ENCODE peak calls at places on chromosomes 12 and 14, in five cellular contexts. D, A, X, L and J are unnamed samples.

GRCh38 chr12:65464930-65465329 is 186.4 kb downstream of the MSRB3 start:
- DNase-seq in D (no peak), X (peak; percentile 96), A (no peak), L (no peak), J (no peak)

GRCh38 chr12:108371801-108372344 is 32.8 kb upstream of the CMKLR1 start:
- DNase-seq in D (no peak), L (no peak), A (no peak), X (peak; percentile 47), J (no peak)

GRCh38 chr14:63972323-63972932 is 119.6 kb downstream of the SYNE2 start:
- DNase-seq in A (no peak), X (no peak), D (no peak), L (no peak), J (no peak)

GRCh38 chr12:103326190-103326589 is 169.6 kb downstream of the C12orf42 start:
- DNase-seq in X (no peak), L (no peak), D (peak; percentile 4), A (peak; percentile 43), J (peak; percentile 65)

GRCh38 chr12:46209914-46210834 is 58.7 kb downstream of the SLC38A1 start:
- DNase-seq in L (no peak), X (no peak), A (no peak), D (no peak), J (peak; percentile 39)

GRCh38 chr14:64942531-64943111 is at the start of gene GPX2:
- DNase-seq in X (no peak), A (no peak), L (no peak), D (no peak), J (peak; percentile 69)

GRCh38 chr12:2582631-2583616 is 211.8 kb upstream of the FKBP4 start:
- DNase-seq in A (peak; percentile 82), D (peak; percentile 60), X (peak; percentile 36), L (peak; percentile 89), J (peak; percentile 52)

GRCh38 chr12:32535260-32535999 is 136.1 kb downstream of the FGD4 start:
- DNase-seq in A (peak; percentile 61), L (no peak), D (no peak), X (peak; percentile 69), J (peak; percentile 33)

DNA sequence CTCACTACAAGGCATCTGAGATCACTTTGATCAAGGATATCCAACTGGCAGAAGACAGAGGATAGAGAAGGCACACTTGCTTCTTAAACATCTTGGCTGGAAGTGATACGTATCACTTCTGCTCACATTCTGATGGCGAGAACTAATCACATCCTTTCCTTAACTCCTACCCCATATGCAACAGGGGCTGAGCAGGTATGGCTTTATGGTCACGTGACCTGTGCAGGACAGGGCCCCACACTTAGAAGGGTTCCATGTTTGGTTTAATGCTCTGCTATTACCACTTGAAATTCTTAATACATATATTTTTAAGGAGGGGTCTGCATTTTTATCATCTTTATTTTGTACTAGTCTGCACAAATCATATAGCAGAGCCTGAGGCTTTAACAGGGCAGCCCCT is 177.3 kb downstream of the SLC15A5 start:
- DNase-seq in X (no peak), L (no peak), D (no peak), A (no peak), J (no peak)
- H2BK5ac ChIP-seq in X (no peak overlapping the region), L (no peak overlapping the region), D (no peak overlapping the region), A (no peak overlapping the region), J (no peak overlapping the region)

DNA sequence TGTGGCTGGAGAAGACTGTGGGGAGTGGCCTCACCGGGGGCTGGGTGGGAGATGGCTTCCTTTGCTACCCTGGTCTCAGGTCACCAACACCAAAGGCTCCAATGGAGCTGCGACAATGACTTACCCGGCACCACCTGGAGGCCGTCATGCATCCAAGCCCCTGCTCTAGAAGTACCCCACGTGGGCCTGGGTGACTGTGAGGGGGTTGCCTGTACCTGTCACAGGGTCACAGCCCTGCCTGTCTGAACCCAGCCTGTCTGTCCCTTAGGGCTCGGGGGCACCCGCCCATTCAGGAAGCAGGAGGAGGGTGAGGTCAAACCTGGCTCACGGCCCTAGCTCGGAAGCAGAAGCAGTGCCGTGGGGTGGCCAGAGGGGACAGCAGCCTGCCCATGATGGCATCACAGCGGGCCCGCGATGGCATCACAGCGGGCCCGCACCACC is 18.9 kb downstream of the ABCB9 start:
- DNase-seq in X (no peak), L (no peak), D (no peak), A (no peak), J (no peak)
- H2BK5ac ChIP-seq in X (peak overlapping the region; percentile 82), L (no peak overlapping the region), D (no peak overlapping the region), A (no peak overlapping the region), J (no peak overlapping the region)

GRCh38 chr14:104682107-104682593 is 7.3 kb upstream of the INF2 start:
- DNase-seq in X (no peak), A (peak; percentile 96), D (no peak), L (peak; percentile 81), J (peak; percentile 100)
- H2BK5ac ChIP-seq in X (peak overlapping the region; percentile 78), A (no peak overlapping the region), D (peak overlapping the region; percentile 44), L (peak overlapping the region; percentile 80), J (peak overlapping the region; percentile 96)

GRCh38 chr12:104515899-104516298 is 59.2 kb downstream of the CHST11 start:
- DNase-seq in L (no peak), A (no peak), D (no peak), X (no peak), J (no peak)

GRCh38 chr12:104510873-104511243 is 54.1 kb downstream of the CHST11 start:
- DNase-seq in L (no peak), X (no peak), D (no peak), A (no peak), J (no peak)

GRCh38 chr12:104514127-104514810 is 57.5 kb downstream of the CHST11 start:
- DNase-seq in D (no peak), L (no peak), X (no peak), A (no peak), J (no peak)

GRCh38 chr12:104516821-104517220 is 60.1 kb downstream of the CHST11 start:
- DNase-seq in A (no peak), L (no peak), D (no peak), X (no peak), J (no peak)

DNA sequence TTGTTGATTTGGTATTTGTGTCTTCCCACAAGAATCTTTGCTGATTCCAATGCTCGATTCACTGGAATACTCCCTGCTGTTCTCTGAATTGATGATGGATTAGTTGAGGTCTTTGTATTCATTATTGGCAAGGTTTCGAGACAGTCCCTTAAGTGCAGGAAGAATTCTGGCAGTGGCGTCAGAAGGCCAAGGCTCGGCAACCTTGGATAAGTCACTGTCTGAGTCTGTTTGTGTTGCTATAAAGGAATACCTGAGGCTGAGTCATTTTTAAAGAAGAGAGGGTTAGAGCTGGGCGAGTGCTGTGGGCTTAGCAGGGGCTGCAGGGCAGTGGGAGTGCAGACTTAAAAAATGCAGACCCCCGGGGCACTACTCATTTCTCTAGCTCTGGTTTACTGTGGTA is 56.9 kb downstream of the CHST11 start:
- DNase-seq in A (no peak), X (no peak), L (no peak), D (peak; percentile 26), J (peak; percentile 65)
- H2BK5ac ChIP-seq in A (no peak overlapping the region), X (no peak overlapping the region), L (no peak overlapping the region), D (no peak overlapping the region), J (no peak overlapping the region)

DNA sequence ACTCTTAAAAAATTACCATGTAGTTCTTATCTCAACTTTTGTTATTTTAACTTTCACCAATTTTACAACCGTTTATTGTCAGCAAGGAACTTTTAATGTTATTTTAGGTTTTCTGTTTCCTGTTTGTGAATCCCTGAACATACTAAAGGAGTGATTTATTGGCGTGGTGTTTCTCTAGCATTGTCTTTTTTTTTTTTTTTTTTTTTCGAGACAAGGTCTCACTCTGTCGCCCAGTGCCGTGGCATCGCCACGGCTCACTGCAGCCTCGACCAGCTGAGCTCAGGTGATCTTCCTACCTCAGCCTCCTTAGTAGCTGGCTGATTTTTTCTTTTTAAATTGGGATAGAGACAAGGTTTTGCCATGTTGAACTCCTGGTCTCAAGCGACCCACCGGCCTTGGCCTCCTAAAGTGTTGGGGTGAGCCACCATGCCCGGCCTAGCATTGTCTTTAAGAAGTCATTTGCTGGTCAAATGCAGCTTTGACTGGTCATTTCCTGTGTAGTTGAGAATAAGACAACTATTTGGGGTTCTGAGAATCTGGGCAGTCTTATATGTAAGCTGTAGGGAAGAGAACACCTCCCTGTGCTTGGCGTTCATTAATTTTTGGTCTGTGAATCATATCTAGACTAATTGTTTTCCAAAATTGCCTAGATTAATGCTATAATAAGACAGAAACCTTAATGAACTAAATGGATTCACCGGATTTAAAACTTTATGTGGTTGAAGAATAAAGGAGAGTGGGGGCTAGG is 2.1 kb downstream of the WASHC4 start:
- DNase-seq in L (no peak), X (peak; percentile 48), A (no peak), D (no peak), J (no peak)
- H2BK5ac ChIP-seq in L (no peak overlapping the region), X (peak overlapping the region; percentile 75), A (no peak overlapping the region), D (no peak overlapping the region), J (no peak overlapping the region)

GRCh38 chr12:109573029-109573913 is at the start of the genes MMAB and MVK:
- DNase-seq in A (peak; percentile 100), X (peak; percentile 99), L (peak; percentile 96), D (peak; percentile 99), J (peak; percentile 100)

GRCh38 chr12:109572506-109572845 is 828 bp downstream of the MMAB start:
- DNase-seq in X (no peak), A (no peak), D (no peak), L (no peak), J (no peak)

GRCh38 chr12:109575683-109576082 is 2.1 kb downstream of the MVK start:
- DNase-seq in D (no peak), X (no peak), L (no peak), A (no peak), J (no peak)

GRCh38 chr12:109571773-109572505 is 1.4 kb downstream of the MMAB start:
- DNase-seq in D (no peak), X (no peak), A (no peak), L (no peak), J (no peak)

DNA sequence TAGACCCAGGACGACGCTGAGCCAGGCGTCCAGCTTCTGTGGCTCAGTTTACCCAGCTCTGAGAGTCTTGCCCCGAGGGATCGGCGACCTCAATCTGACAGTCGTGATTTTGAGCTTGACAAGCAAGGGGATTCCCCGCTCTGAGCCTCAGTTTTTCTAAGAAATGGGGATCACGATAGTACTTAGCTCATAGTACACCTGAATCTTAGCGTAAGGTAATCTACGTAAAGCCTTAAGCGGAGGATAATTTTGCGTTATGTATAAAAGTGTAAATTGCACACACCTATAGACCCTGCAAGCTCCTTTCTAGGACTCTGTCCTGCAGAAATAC is 285 bp downstream of the MVK start:
- DNase-seq in X (no peak), D (no peak), L (no peak), A (no peak), J (no peak)
- H2BK5ac ChIP-seq in X (no peak overlapping the region), D (no peak overlapping the region), L (no peak overlapping the region), A (no peak overlapping the region), J (no peak overlapping the region)

DNA sequence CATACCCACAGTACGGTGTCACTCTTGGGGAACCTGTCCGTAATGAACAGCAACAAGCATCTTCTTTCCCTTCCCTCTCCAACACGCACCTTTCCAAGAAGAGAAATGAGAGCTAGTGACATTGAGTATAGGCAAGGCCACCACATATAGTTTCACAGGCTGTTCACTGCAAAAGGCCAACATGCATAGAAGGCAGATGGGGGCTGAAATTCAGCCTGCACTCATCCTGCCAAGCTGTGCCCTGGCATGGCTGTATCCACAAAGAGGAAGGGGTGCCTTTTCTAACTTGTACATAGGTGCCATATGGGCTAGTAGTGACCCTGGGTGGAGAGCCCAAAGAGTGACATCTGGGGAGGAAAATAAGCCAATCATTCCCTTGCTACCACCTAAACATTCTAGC is 169.6 kb downstream of the ZFP36L1 start:
- DNase-seq in X (no peak), D (no peak), L (peak; percentile 16), A (no peak), J (no peak)
- H2BK5ac ChIP-seq in X (no peak overlapping the region), D (no peak overlapping the region), L (no peak overlapping the region), A (no peak overlapping the region), J (no peak overlapping the region)

DNA sequence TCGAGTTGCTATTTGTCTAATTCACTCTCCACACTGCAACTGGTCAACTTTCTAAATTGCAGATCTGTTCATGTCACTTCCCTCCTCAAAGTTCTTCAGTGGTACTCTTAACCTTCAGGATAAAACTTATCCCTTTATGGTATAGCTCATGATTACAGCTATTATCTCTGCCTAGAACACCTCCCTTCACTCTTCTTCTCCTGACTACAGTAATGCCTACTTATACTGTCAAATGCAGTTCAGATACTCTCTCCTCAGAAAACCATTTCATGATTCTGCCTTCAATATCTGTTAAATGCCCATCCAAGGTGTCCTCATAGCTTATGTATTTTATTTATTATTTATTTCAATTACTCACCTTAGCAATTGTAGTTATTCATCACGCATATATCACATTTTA is 85.5 kb downstream of the FAR2 start:
- DNase-seq in X (no peak), A (no peak), D (no peak), L (no peak), J (no peak)
- H2BK5ac ChIP-seq in X (no peak overlapping the region), A (no peak overlapping the region), D (no peak overlapping the region), L (no peak overlapping the region), J (no peak overlapping the region)